ENCODE peak calls at places on chromosomes 12 and 14, in seven cellular contexts. O is psoas muscle, T is heart right ventricle, W is fibroblast of mammary gland, N is tibial artery, Y is right lobe of liver, Q is K562. J is an unnamed sample.

GRCh38 chr12:10624631-10625030 is 11.2 kb upstream of the MAGOHB start:
- DNase-seq in O (no peak), T (no peak), W (no peak), N (no peak), Y (no peak), Q (no peak), J (no peak)

GRCh38 chr12:125033296-125033695 is 31.9 kb upstream of the AACS start:
- DNase-seq in O (no peak), T (no peak), W (no peak), N (no peak), Y (no peak), Q (no peak), J (no peak)

GRCh38 chr12:92627511-92627910 is 75.3 kb upstream of the PLEKHG7 start:
- DNase-seq in O (no peak), T (no peak), W (no peak), N (no peak), Y (no peak), Q (no peak), J (no peak)

GRCh38 chr14:92570863-92571262 is 57.3 kb downstream of the RIN3 start:
- DNase-seq in O (no peak), T (no peak), W (no peak), N (no peak), Y (no peak), Q (no peak), J (no peak)

GRCh38 chr12:61414470-61414869 is 845.7 kb upstream of the USP15 start:
- DNase-seq in O (no peak), T (no peak), W (no peak), N (no peak), Y (no peak), Q (no peak), J (no peak)

GRCh38 chr12:6961278-6961694 is 9.2 kb downstream of the PHB2 start:
- DNase-seq in O (peak; percentile 86), T (peak; percentile 50), W (peak; percentile 78), N (peak; percentile 56), Y (peak; percentile 86), Q (peak; percentile 60), J (peak; percentile 65)

GRCh38 chr14:34179723-34180122 is 228.8 kb upstream of the EGLN3 start:
- DNase-seq in O (no peak), T (no peak), W (no peak), N (no peak), Y (no peak), Q (no peak), J (no peak)

GRCh38 chr14:83120187-83120586 is 1586.5 kb upstream of the SEL1L start:
- DNase-seq in O (no peak), T (no peak), W (no peak), N (no peak), Y (no peak), Q (no peak), J (no peak)

GRCh38 chr14:73802431-73803188 is 49.0 kb upstream of the PTGR2 start:
- DNase-seq in O (no peak), T (no peak), W (no peak), N (no peak), Y (no peak), Q (no peak), J (no peak)

DNA sequence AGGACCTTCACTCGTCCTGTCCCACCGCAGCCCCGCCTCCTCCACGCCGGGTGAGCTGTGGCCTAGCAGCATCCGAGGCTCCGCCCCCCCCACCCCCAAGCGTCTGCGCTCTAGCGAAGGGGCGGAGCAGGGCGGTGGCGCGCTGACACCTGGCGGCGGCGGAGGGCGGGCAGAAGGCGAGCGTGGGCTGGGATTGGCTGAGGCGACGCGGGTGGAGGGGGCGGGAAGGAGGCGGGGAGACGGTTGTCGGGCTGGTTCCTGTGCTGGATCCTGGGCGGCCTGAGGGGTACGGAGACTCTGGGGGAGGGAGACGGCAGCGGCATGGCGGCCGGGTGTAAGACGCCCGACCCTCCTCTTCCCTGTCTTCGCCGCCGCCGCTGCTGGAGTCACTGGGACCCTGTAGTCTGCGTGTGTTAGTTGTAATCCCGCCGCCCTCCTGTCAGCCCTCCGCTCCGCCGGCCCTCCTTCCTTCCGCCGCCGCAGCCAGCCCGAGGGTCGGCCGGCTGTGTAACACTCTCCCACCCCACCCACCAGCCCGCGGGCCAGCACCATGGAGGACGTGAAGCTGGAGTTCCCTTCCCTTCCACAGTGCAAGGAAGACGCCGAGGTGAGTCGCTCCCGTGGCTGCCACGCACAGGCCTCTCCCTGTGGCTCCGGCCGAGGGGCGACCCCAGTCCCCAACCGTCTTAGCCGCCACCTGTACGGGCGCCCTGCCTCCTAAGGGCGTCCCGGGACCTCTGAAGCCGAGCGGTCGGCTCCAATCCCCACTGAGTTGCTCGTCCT is at the start of gene STYX:
- DNase-seq in O (peak; percentile 99), T (peak; percentile 99), W (peak; percentile 96), N (peak; percentile 99), Y (peak; percentile 100), Q (peak; percentile 87), J (peak; percentile 100)
- TF ChIP-seq CTCF in O (peak; percentile 4), T (peak; percentile 38), W (no peak), N (peak; percentile 35), Y (peak; percentile 29), Q (no peak), J (no peak)

GRCh38 chr12:48968467-48968866 is 3.1 kb downstream of the WNT10B start:
- DNase-seq in O (no peak), T (no peak), W (no peak), N (no peak), Y (no peak), Q (no peak), J (no peak)

GRCh38 chr12:48968004-48968403 is 3.5 kb downstream of the WNT10B start:
- DNase-seq in O (no peak), T (no peak), W (no peak), N (no peak), Y (no peak), Q (no peak), J (no peak)

GRCh38 chr12:48965447-48965846 is 6.1 kb downstream of the WNT10B start:
- DNase-seq in O (no peak), T (no peak), W (peak; percentile 40), N (no peak), Y (no peak), Q (no peak), J (no peak)

GRCh38 chr12:48969160-48969771 is 2.3 kb downstream of the WNT10B start:
- DNase-seq in O (no peak), T (no peak), W (no peak), N (no peak), Y (no peak), Q (no peak), J (no peak)

DNA sequence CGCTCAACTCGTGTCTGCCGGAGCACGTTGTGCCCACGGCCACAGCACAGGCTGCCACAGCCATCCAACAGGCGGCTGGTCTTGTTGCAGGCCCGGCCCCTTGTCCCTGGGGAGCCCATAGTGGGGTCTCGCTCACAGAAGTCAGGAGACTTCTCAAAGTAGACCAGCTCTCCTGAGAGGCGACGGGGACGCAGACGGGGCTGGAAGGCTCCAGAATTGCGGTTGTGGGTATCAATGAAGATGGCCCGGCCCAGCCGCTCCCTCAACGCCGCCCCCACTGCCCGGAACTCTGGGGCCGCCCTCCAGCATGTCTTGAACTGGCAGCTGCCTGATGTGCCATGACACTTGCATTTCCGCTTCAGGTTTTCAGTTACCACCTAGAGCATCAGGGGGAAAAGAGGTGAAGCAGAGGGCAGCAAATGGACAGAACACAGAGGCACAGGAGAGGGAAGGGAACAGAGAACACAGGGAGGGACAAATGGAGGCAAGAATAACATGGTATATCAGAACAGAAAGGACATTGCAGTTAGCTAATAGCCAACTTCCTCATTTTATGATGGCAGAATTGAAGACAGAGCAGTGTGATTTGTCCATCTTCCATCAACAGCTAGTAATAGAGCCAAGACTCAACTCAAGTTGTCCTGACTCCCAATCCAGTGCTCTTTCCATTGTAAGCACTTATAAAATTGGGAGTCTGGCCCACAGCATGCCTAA is 5.2 kb downstream of the WNT10B start:
- DNase-seq in O (no peak), T (no peak), W (no peak), N (no peak), Y (no peak), Q (no peak), J (no peak)
- H3K4me3 ChIP-seq in O (no peak overlapping the region), T (no peak overlapping the region), W (no peak overlapping the region), N (no peak overlapping the region), Y (no peak overlapping the region), Q (no peak overlapping the region), J (no peak overlapping the region)

GRCh38 chr14:76462330-76462729 is 86.4 kb downstream of the ESRRB start:
- DNase-seq in O (no peak), T (no peak), W (no peak), N (no peak), Y (no peak), Q (no peak), J (no peak)

GRCh38 chr14:76456200-76456599 is 80.3 kb downstream of the ESRRB start:
- DNase-seq in O (no peak), T (peak; percentile 47), W (peak; percentile 42), N (no peak), Y (no peak), Q (peak; percentile 53), J (no peak)

GRCh38 chr14:76461886-76462285 is 85.9 kb downstream of the ESRRB start:
- DNase-seq in O (no peak), T (no peak), W (no peak), N (no peak), Y (no peak), Q (no peak), J (no peak)

DNA sequence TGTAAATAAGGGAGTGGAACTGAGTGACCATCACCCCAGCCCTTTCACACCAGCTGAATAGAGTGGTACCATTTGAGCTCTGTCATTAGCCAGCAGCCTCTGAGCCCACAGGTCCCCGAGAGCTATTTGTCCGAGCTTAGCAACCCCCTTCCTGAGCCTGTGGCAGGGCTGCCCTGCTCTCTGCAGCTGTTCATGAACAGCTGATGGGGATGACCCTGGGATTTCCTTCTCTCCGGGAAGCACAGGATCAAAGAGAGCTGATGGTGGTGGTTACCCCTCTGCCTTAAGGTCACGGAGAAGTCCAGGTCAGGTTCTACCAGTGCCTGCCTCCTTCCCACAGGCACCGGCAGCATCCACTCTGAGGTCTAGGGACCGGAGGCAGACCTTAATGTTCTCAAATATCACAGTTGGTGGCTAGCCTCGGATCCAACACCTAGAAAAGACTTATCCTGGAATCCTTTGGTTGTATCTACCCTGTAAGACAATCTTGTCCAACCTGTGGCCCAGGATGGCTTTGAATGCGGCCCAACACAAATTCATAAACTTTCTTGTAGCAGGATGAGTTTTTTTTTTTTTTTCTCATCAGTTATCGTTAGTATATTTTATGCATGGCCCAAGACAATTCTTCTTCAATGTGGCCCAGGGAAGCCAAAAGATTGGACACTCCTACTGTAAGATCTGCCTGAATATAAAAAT is 81.1 kb downstream of the ESRRB start:
- DNase-seq in O (no peak), T (no peak), W (no peak), N (no peak), Y (no peak), Q (no peak), J (no peak)
- TF ChIP-seq CTCF in O (no peak), T (no peak), W (no peak), N (no peak), Y (no peak), Q (no peak), J (no peak)

GRCh38 chr14:60722836-60723217 is 1.3 kb downstream of the SIX4 start:
- DNase-seq in O (no peak), T (no peak), W (peak; percentile 6), N (no peak), Y (no peak), Q (peak; percentile 58), J (peak; percentile 61)

GRCh38 chr14:60720962-60721330 is 3.2 kb downstream of the SIX4 start:
- DNase-seq in O (no peak), T (no peak), W (no peak), N (no peak), Y (no peak), Q (no peak), J (no peak)

GRCh38 chr14:60722163-60722835 is 1.9 kb downstream of the SIX4 start:
- DNase-seq in O (peak; percentile 69), T (no peak), W (peak; percentile 64), N (peak; percentile 29), Y (peak; percentile 26), Q (peak; percentile 18), J (peak; percentile 84)

GRCh38 chr14:60720391-60720790 is 3.8 kb downstream of the SIX4 start:
- DNase-seq in O (no peak), T (no peak), W (no peak), N (no peak), Y (no peak), Q (no peak), J (no peak)

GRCh38 chr14:60721331-60722162 is 2.6 kb downstream of the SIX4 start:
- DNase-seq in O (peak; percentile 87), T (peak; percentile 6), W (peak; percentile 68), N (peak; percentile 30), Y (peak; percentile 60), Q (peak; percentile 7), J (peak; percentile 84)
- H3K4me3 ChIP-seq in O (peak overlapping the region; percentile 96), T (no peak overlapping the region), W (peak overlapping the region; percentile 70), N (peak overlapping the region; percentile 71), Y (peak overlapping the region; percentile 53), Q (peak overlapping the region; percentile 67), J (peak overlapping the region; percentile 93)